ENCODE peak calls at places on chromosomes 12 and 14, in eight cellular contexts. R is cardiac fibroblast; E is GM06990; N is neural crest cell; J is upper lobe of right lung; Q is adrenal gland; L is ovary; F is CD8-positive, alpha-beta T cell. H is an unnamed sample.

GRCh38 chr12:131075194-131075593 is 121.5 kb downstream of the ADGRD1 start:
- DNase-seq in N (no peak), Q (no peak), F (no peak), E (no peak), L (no peak), J (no peak), R (no peak), H (no peak)

GRCh38 chr14:63452796-63453195 is 90.4 kb downstream of the PPP2R5E start:
- DNase-seq in E (no peak), F (no peak), R (no peak), Q (no peak), N (no peak), L (no peak), J (no peak), H (no peak)

GRCh38 chr14:39122330-39123138 is 8.4 kb downstream of the GEMIN2 start:
- DNase-seq in R (no peak), J (no peak), L (no peak), N (no peak), F (no peak), Q (no peak), E (no peak), H (no peak)

GRCh38 chr12:54259194-54260011 is 20.5 kb downstream of the CBX5 start:
- DNase-seq in Q (peak), R (peak), F (no peak), L (peak), N (peak), J (peak), E (peak), H (no peak)

GRCh38 chr12:24780969-24781368 is 167.9 kb downstream of the BCAT1 start:
- DNase-seq in N (no peak), Q (no peak), F (no peak), R (peak), E (no peak), J (no peak), L (no peak), H (no peak)

GRCh38 chr14:103391048-103391447 is 5.8 kb downstream of the MARK3 start:
- DNase-seq in E (no peak), F (peak), Q (peak), R (peak), N (no peak), L (no peak), J (no peak), H (no peak)

GRCh38 chr14:94650806-94651805 is 38.9 kb downstream of the SERPINA3 start:
- DNase-seq in F (no peak), L (no peak), R (no peak), J (no peak), Q (no peak), N (no peak), E (no peak), H (no peak)

GRCh38 chr12:48980953-48981756 is 3.0 kb downstream of the WNT1 start:
- DNase-seq in E (peak), R (no peak), J (peak), L (no peak), N (no peak), Q (peak), F (no peak), H (no peak)

GRCh38 chr12:80877706-80878384 is 59.9 kb downstream of the LIN7A start:
- DNase-seq in F (no peak), R (peak), N (no peak), E (no peak), J (no peak), L (no peak), Q (no peak), H (no peak)

GRCh38 chr12:121190523-121191031 is 19.4 kb upstream of the P2RX4 start:
- DNase-seq in R (peak), E (no peak), Q (peak), L (no peak), F (no peak), N (no peak), J (no peak), H (peak)

GRCh38 chr14:39762576-39763401 is 330.6 kb upstream of the FBXO33 start:
- DNase-seq in Q (no peak), L (no peak), R (no peak), F (no peak), N (no peak), J (no peak), E (peak), H (no peak)

GRCh38 chr12:94092516-94093241 is 55.7 kb upstream of the PLXNC1 start:
- DNase-seq in N (no peak), R (peak), L (no peak), Q (no peak), E (no peak), F (no peak), J (no peak), H (no peak)

GRCh38 chr14:32986791-32987545 is 48.3 kb downstream of the NPAS3 start:
- DNase-seq in E (no peak), N (peak), R (peak), F (no peak), Q (no peak), J (no peak), L (no peak), H (no peak)

GRCh38 chr14:97491697-97492096 is 694.5 kb downstream of the VRK1 start:
- DNase-seq in F (no peak), N (no peak), R (no peak), L (no peak), J (no peak), Q (no peak), E (no peak), H (no peak)

GRCh38 chr12:78128236-78128635 is 297.5 kb downstream of the NAV3 start:
- DNase-seq in F (no peak), Q (no peak), J (no peak), R (no peak), E (no peak), N (no peak), L (no peak), H (no peak)

GRCh38 chr12:108635201-108635996 is 1.7 kb upstream of the SELPLG start:
- DNase-seq in Q (no peak), N (no peak), R (no peak), J (no peak), L (no peak), F (no peak), E (peak), H (no peak)

GRCh38 chr14:57390806-57391562 is 598 bp downstream of the NAA30 start:
- DNase-seq in E (peak), J (peak), R (peak), N (peak), F (peak), Q (peak), L (no peak), H (no peak)

GRCh38 chr12:80684077-80684495 is 23.3 kb upstream of the MYF6 start:
- DNase-seq in F (no peak), N (no peak), E (no peak), L (no peak), Q (no peak), R (no peak), J (no peak), H (no peak)

GRCh38 chr14:93997082-93997481 is at the start of gene CCDC197:
- DNase-seq in J (no peak), R (no peak), E (no peak), N (no peak), F (no peak), Q (peak), L (no peak), H (no peak)

GRCh38 chr14:53306926-53307325 is 153.8 kb upstream of the DDHD1 start:
- DNase-seq in E (no peak), F (no peak), Q (no peak), J (no peak), L (no peak), R (no peak), N (peak), H (no peak)

GRCh38 chr14:98647754-98648153 is 624.2 kb downstream of the BCL11B start:
- DNase-seq in N (no peak), Q (no peak), R (no peak), F (no peak), J (no peak), E (no peak), L (no peak), H (no peak)

GRCh38 chr14:94545131-94545841 is 16.0 kb upstream of the SERPINA4 start:
- DNase-seq in Q (no peak), E (no peak), L (no peak), J (no peak), F (no peak), N (no peak), R (peak), H (no peak)

GRCh38 chr14:21320913-21321312 is 41.0 kb downstream of the RPGRIP1 start:
- DNase-seq in E (no peak), N (no peak), J (no peak), Q (no peak), F (no peak), R (no peak), L (no peak), H (no peak)

GRCh38 chr12:44972746-44973421 is 78.0 kb downstream of the DBX2 start:
- DNase-seq in E (no peak), Q (peak), R (peak), F (no peak), J (no peak), L (no peak), N (peak), H (no peak)

GRCh38 chr12:122368361-122369073 is 54.0 kb downstream of the CLIP1 start:
- DNase-seq in Q (peak), R (peak), F (no peak), N (no peak), E (no peak), L (no peak), J (no peak), H (no peak)

GRCh38 chr12:76872415-76872814 is 6.4 kb downstream of the CSRP2 start:
- DNase-seq in F (no peak), Q (no peak), N (no peak), J (no peak), R (no peak), E (no peak), L (no peak), H (no peak)

GRCh38 chr14:49598182-49598478 is 610 bp upstream of the LRR1 start:
- DNase-seq in J (no peak), E (no peak), R (no peak), N (no peak), L (no peak), Q (peak), F (no peak), H (no peak)

GRCh38 chr12:127479256-127479655 is 787.7 kb upstream of the TMEM132C start:
- DNase-seq in F (no peak), E (no peak), L (no peak), R (no peak), Q (no peak), N (no peak), J (no peak), H (no peak)

GRCh38 chr14:65042731-65043372 is 56.2 kb downstream of the FNTB start:
- DNase-seq in R (no peak), N (no peak), F (no peak), L (no peak), J (no peak), E (peak), Q (peak), H (peak)

GRCh38 chr12:109741970-109742372 is 28.3 kb downstream of the FAM222A start:
- DNase-seq in E (no peak), Q (peak), R (no peak), J (peak), N (no peak), L (peak), F (no peak), H (peak)

GRCh38 chr14:30656190-30656632 is 34.1 kb downstream of the SCFD1 start:
- DNase-seq in F (no peak), R (peak), Q (peak), E (no peak), L (no peak), N (peak), J (no peak), H (no peak)

GRCh38 chr12:58728397-58728796 is 191.9 kb downstream of the LRIG3 start:
- DNase-seq in Q (no peak), L (no peak), R (peak), F (no peak), N (no peak), E (no peak), J (no peak), H (no peak)

GRCh38 chr12:49201595-49202295 is 12.9 kb upstream of the TUBA1A start:
- DNase-seq in J (no peak), Q (peak), L (no peak), F (no peak), N (no peak), R (peak), E (no peak), H (peak)

GRCh38 chr14:29741909-29742401 is 185.7 kb downstream of the PRKD1 start:
- DNase-seq in F (no peak), L (no peak), N (no peak), R (peak), J (no peak), E (no peak), Q (peak), H (no peak)

GRCh38 chr14:34593740-34594375 is 36.1 kb downstream of the SNX6 start:
- DNase-seq in J (peak), N (no peak), L (peak), E (no peak), Q (no peak), F (no peak), R (peak), H (no peak)

GRCh38 chr12:79546461-79547043 is 144.2 kb downstream of the PAWR start:
- DNase-seq in E (no peak), N (no peak), Q (no peak), R (no peak), J (no peak), F (no peak), L (no peak), H (no peak)

GRCh38 chr14:36579573-36580140 is 2.8 kb downstream of the NKX2-8 start:
- DNase-seq in R (no peak), N (no peak), Q (no peak), F (no peak), E (no peak), L (no peak), J (no peak), H (no peak)

GRCh38 chr14:103134405-103134804 is 11.1 kb downstream of the TNFAIP2 start:
- DNase-seq in L (no peak), Q (no peak), N (no peak), J (no peak), F (no peak), E (no peak), R (no peak), H (no peak)

GRCh38 chr12:50074936-50075807 is 10.0 kb upstream of the SMARCD1 start:
- DNase-seq in F (peak), Q (peak), N (peak), L (peak), J (peak), R (peak), E (peak), H (peak)

GRCh38 chr14:63855272-63855671 is 2.5 kb downstream of the SYNE2 start:
- DNase-seq in F (no peak), J (no peak), L (no peak), N (no peak), E (no peak), Q (no peak), R (no peak), H (no peak)

GRCh38 chr12:118036672-118037411 is 20.3 kb downstream of the RFC5 start:
- DNase-seq in J (no peak), F (no peak), Q (no peak), R (no peak), L (no peak), N (no peak), E (no peak), H (no peak)

GRCh38 chr12:118033902-118034301 is 17.4 kb downstream of the RFC5 start:
- DNase-seq in R (peak), J (no peak), N (no peak), E (no peak), Q (no peak), L (no peak), F (no peak), H (no peak)

GRCh38 chr12:118034429-118035193 is 18.1 kb downstream of the RFC5 start:
- DNase-seq in R (peak), L (no peak), J (no peak), Q (no peak), N (no peak), E (no peak), F (no peak), H (no peak)

GRCh38 chr12:118033331-118033730 is 16.8 kb downstream of the RFC5 start:
- DNase-seq in N (no peak), Q (no peak), J (no peak), F (no peak), E (no peak), L (no peak), R (peak), H (no peak)

DNA sequence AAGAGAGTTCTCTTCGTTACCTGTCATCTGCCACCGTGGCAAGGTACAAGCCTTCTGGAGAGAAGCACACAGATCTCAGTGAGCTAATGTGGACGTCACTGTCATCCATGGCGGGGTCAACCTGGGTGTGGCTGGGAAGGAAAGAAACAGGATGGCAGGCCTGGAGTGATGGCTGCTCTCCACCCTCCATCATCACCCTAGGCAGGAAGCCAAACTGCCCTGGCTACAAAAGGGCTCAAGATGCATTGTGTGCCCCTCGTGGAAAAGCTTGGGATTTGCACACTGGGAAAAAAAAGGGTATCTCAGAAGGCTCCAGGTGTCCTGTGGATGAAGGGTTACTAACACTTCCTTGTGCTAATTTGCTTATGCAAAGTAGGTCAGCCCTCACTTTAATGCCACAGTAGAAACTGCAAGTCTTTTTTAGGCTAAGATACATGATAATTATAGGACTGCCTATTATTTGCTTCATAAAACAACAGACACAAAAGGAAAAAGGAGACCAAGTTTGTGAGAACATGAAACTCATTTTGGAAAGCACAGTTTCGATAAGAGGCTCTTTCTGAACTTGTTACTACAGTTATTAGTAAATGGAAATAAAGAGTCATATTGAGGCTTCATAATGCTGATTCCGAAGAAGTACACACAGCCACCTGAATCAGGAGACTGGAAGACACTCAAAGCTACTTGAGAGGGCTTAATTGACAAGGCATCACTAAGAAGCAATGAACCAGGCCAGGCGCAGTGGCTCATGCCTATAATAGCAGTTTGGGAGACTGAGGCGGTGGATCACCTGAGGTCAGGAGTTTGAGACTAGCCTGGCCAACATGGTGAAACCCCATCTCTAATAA is 18.9 kb downstream of the RFC5 start:
- DNase-seq in R (peak), F (no peak), Q (no peak), E (peak), L (no peak), N (no peak), J (no peak), H (no peak)
- TF ChIP-seq CTCF in R (peak), F (no peak), Q (no peak), E (no peak), L (no peak), N (no peak), J (no peak), H (no peak)

DNA sequence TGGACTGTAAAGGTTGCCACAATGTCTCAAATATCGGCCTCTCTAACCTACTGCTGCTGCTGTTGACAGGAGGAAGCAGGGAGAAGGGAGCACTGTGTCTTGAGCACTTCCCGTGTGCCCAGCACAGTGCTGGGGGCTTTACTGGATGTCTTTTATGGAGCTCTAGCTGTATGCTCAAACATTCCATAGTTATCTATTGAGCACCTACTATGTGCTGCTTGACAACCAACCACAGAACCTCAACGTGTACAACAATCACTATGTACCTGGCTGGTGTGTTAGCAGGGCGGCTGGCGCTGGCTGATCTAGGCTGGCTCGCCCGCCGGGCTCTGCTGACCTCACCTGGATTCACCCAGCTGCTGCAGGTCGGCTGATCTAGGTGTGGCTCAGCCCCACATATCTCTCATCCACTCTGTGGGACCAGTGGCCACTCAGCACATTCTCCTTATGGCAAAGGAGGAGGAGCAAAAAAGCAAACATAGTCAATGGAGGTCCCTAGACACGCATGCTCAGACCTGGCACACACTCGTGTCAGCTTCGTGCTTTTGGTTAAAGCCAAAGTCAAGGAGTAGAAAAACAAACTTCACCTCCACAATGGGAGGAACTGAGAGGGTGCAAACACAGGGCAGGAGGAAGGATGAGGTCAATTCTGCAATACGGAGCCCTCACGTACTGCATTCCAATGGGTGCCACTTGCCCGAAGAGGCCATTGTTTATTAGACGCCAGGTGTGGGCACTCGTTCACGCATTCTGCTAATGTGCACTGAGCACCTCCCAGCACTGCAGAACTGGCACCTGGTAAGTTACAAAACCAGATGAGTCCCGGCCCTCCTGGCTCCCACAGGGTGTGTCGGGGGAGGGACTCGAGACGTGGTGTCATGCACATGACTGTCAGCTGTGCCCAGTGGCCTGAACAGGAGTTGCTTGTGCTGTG is 147.2 kb downstream of the SCARB1 start:
- DNase-seq in L (no peak), N (no peak), R (no peak), Q (no peak), J (peak), E (no peak), F (no peak), H (peak)
- TF ChIP-seq CTCF in L (no peak), N (no peak), R (no peak), Q (no peak), J (peak), E (no peak), F (no peak), H (no peak)

GRCh38 chr12:57229041-57229633 is 374 bp upstream of the SHMT2 start:
- DNase-seq in Q (no peak), F (no peak), L (no peak), N (no peak), J (no peak), E (no peak), R (no peak), H (no peak)
- TF ChIP-seq CTCF in Q (peak), F (no peak), L (no peak), N (no peak), J (no peak), E (no peak), R (no peak), H (no peak)

GRCh38 chr12:64193931-64194330 is 28.2 kb downstream of the KICS2 start:
- DNase-seq in E (no peak), Q (no peak), R (no peak), J (no peak), F (no peak), N (no peak), L (no peak), H (no peak)
- TF ChIP-seq CTCF in E (no peak), Q (no peak), R (no peak), J (no peak), F (no peak), N (no peak), L (no peak), H (no peak)

GRCh38 chr14:100653409-100653808 is 66.2 kb upstream of the BEGAIN start:
- DNase-seq in Q (no peak), L (no peak), J (no peak), R (no peak), E (no peak), F (no peak), N (no peak), H (no peak)
- TF ChIP-seq CTCF in Q (peak), L (no peak), J (peak), R (peak), E (peak), F (peak), N (peak), H (peak)